ENCODE peak calls at places on chromosome 20, in five cellular contexts. D is SK-N-SH, I is mucosa of descending colon, C is IMR-90, E is fibroblast of pulmonary artery. W is an unnamed sample.

GRCh38 chr20:16810216-16810615 is 62.1 kb downstream of the OTOR start:
- DNase-seq in C (no peak), D (no peak), I (no peak), E (no peak), W (no peak)

GRCh38 chr20:9392892-9393857 is 121.2 kb upstream of the LAMP5 start:
- DNase-seq in I (peak), C (peak), D (peak), E (peak), W (peak)

GRCh38 chr20:23148721-23149570 is 62.8 kb upstream of the CD93 start:
- DNase-seq in E (no peak), I (no peak), C (no peak), D (no peak), W (no peak)

GRCh38 chr20:5729348-5729747 is 20.9 kb upstream of the SHLD1 start:
- DNase-seq in D (no peak), C (peak), I (no peak), E (no peak), W (no peak)

GRCh38 chr20:32465092-32465900 is 107.2 kb downstream of the ASXL1 start:
- DNase-seq in C (peak), I (peak), E (peak), D (no peak), W (no peak)

GRCh38 chr20:18689557-18689956 is 101.7 kb downstream of the DTD1 start:
- DNase-seq in D (no peak), I (no peak), C (no peak), E (no peak), W (no peak)

GRCh38 chr20:25320035-25320800 is 70.4 kb downstream of the ABHD12 start:
- DNase-seq in C (no peak), E (no peak), D (peak), I (peak), W (no peak)

GRCh38 chr20:56924976-56925695 is 296.0 kb downstream of the TFAP2C start:
- DNase-seq in I (no peak), E (no peak), D (peak), C (no peak), W (no peak)

GRCh38 chr20:39607124-39607523 is 645.0 kb downstream of the DHX35 start:
- DNase-seq in D (no peak), C (no peak), I (no peak), E (no peak), W (no peak)

GRCh38 chr20:51486197-51487005 is 56.1 kb downstream of the NFATC2 start:
- DNase-seq in D (no peak), C (peak), I (no peak), E (no peak), W (no peak)

GRCh38 chr20:56628873-56629463 is at the start of gene TFAP2C:
- DNase-seq in I (peak), D (peak), C (no peak), E (peak), W (peak)

GRCh38 chr20:32968833-32969241 is 35.4 kb downstream of the SUN5 start:
- DNase-seq in E (no peak), D (no peak), C (no peak), I (no peak), W (no peak)

GRCh38 chr20:43583133-43583864 is 7.4 kb upstream of the IFT52 start:
- DNase-seq in E (no peak), I (no peak), D (no peak), C (no peak), W (no peak)

GRCh38 chr20:32641464-32641863 is 32.3 kb downstream of the C20orf203 start:
- DNase-seq in C (no peak), E (no peak), D (no peak), I (no peak), W (no peak)

GRCh38 chr20:51121272-51121671 is 98.4 kb upstream of the KCNG1 start:
- DNase-seq in C (no peak), D (no peak), E (no peak), I (no peak), W (no peak)

GRCh38 chr20:15446373-15446772 is 1109.0 kb upstream of the FLRT3 start:
- DNase-seq in C (no peak), E (no peak), I (no peak), D (no peak), W (no peak)

DNA sequence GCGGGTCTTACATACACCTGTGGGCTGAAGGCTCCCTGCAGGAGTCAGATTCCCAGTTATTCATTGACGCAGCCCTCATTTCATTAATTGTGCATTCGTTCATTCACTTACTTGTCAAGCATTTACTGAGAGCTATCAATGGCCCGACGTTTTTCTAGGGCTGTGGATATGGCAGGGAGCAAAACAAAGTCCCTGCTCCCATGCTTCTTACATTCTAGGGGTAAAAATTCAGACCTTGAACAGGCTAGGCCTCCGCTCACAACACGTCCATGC is 369 bp upstream of the NSFL1C start:
- DNase-seq in E (no peak), D (no peak), C (no peak), I (no peak), W (no peak)
- H3K4me3 ChIP-seq in E (no peak), D (peak), C (no peak), I (peak), W (peak)

GRCh38 chr20:8292793-8293192 is 160.7 kb downstream of the PLCB1 start:
- DNase-seq in I (no peak), D (no peak), E (no peak), C (no peak), W (no peak)

GRCh38 chr20:8284902-8285301 is 152.8 kb downstream of the PLCB1 start:
- DNase-seq in D (no peak), C (no peak), E (no peak), I (no peak), W (no peak)

GRCh38 chr20:8291200-8291599 is 159.1 kb downstream of the PLCB1 start:
- DNase-seq in C (no peak), D (no peak), E (no peak), I (no peak), W (no peak)

GRCh38 chr20:8291873-8292272 is 159.8 kb downstream of the PLCB1 start:
- DNase-seq in I (no peak), E (peak), D (no peak), C (peak), W (no peak)

GRCh38 chr20:8287328-8287727 is 155.3 kb downstream of the PLCB1 start:
- DNase-seq in C (no peak), I (no peak), E (no peak), D (no peak), W (no peak)
- H3K4me3 ChIP-seq in C (no peak), I (no peak), E (no peak), D (no peak), W (no peak)

DNA sequence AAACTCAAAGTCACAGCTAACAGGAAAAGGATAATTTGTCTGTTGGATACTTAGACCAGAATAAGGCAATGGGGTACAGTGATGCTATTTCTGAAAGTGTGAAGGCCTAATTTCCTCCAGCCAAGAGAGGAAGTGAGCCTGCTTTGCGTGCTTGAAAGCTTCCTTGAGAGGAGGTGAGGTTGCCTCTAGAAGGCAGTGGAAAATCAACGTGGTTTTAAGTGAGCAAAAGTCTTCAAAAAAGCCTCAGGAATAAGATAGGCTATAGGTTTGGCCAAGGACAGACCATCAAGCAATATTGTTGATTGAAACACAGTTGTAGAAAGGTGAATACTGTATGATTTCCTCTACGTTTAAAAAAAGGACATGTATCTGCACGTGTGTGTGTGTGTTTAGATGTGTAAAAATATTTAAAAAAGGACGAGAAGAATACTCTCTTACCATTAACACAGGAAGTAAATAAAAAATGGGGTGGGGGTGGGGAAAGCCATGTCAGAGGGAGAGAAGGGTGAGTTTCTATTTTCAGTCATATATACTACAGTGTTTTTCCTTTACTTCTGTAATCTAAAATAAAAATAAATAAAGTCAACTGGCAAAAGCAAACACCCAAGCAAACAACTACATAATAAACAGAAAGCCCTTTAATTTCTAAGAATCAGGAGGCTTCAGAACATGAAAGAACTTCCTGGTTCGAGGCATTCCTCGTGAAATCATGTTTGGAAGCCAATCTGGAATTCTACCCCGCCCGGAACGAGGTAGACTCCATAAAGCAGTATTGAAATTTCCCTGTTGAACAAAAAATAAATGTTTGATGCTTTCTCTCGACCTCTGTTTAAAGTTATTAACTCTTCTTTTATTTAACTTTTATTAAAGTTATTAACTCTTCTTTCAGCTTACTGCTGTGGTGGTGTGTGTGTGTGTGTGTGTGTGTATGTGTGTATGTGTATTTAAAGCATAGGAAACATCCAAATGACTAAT is 158.0 kb upstream of the ZNF217 start:
- DNase-seq in C (no peak), I (no peak), E (no peak), D (no peak), W (peak)
- H3K4me3 ChIP-seq in C (no peak), I (no peak), E (no peak), D (no peak), W (no peak)

GRCh38 chr20:63025534-63026331 is 19.0 kb upstream of the BHLHE23 start:
- DNase-seq in C (peak), D (peak), E (peak), I (peak), W (peak)
- H3K4me3 ChIP-seq in C (no peak), D (no peak), E (no peak), I (no peak), W (no peak)

DNA sequence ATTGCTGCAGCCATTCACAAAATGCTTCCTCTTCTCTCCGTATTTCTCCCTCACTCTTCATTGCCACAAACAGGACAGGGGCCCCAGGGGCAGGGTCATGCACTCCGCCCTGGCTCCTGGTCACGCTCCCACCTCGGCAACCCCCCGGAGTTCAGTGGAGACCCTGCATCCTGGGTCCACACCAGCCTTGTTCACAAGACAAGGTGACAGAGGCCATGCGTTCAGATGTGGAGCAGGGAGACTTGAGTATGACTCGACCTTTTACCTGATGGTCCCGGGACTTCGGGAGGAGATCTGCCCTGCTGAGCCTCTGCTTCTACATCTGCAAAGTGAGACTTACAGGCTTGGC is 49.4 kb downstream of the ANKRD60 start:
- DNase-seq in I (no peak), C (no peak), D (no peak), E (no peak), W (no peak)
- H3K4me3 ChIP-seq in I (no peak), C (no peak), D (peak), E (no peak), W (no peak)

GRCh38 chr20:48090314-48090713 is 305.0 kb upstream of the SULF2 start:
- DNase-seq in I (no peak), D (no peak), E (no peak), C (no peak), W (no peak)

GRCh38 chr20:48090784-48091183 is 305.5 kb upstream of the SULF2 start:
- DNase-seq in E (no peak), C (no peak), D (no peak), I (no peak), W (no peak)

GRCh38 chr20:48094944-48095343 is 309.7 kb upstream of the SULF2 start:
- DNase-seq in C (no peak), D (no peak), E (no peak), I (no peak), W (no peak)

GRCh38 chr20:48094196-48094749 is 309.0 kb upstream of the SULF2 start:
- DNase-seq in D (peak), C (no peak), I (no peak), E (no peak), W (no peak)

DNA sequence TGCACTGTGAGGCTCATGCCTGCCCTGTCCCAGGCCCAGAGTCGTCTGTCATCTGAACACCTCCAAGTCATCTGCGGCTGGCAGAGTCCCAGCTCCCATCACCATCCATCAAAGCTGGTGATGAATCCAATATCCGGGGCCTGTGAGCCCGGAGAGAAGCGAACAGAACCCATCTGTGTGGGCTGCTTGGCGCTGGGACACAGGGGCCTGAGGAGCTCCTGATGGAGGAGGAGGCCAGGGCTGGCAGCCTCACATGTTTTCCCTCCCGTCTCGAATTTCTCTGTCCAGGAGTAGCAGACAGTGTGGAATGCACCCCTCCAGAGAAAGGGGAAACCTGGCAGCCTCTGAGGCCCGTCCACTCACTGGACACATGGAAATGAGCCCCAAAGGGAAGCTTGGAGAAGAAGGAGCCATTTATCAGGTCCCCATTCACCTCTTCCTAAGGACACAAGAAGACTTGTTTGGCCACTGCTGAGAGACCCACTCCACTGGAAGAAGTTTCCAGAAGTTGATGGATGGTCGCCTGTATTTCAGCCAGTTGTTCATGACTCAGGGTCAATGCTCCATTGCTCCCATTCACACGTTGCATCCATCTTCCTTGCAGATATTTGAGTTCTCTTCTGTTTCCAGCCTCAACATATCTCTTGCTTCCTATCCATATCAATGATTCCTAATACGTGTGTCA is 307.5 kb upstream of the SULF2 start:
- DNase-seq in E (no peak), C (no peak), D (no peak), I (no peak), W (no peak)
- H3K4me3 ChIP-seq in E (no peak), C (no peak), D (no peak), I (no peak), W (no peak)

GRCh38 chr20:3202965-3203314 is 1.5 kb downstream of the DDRGK1 start:
- DNase-seq in D (no peak), C (no peak), I (no peak), E (no peak), W (no peak)
- H3K4me3 ChIP-seq in D (peak), C (no peak), I (no peak), E (peak), W (peak)

GRCh38 chr20:2602046-2602735 is 50.2 kb upstream of the NOP56 start:
- DNase-seq in D (no peak), I (no peak), E (no peak), C (no peak), W (no peak)

GRCh38 chr20:2603816-2604505 is 48.5 kb upstream of the NOP56 start:
- DNase-seq in I (no peak), E (no peak), C (no peak), D (peak), W (no peak)

GRCh38 chr20:2606507-2607006 is 45.9 kb upstream of the NOP56 start:
- DNase-seq in E (no peak), I (no peak), D (no peak), C (no peak), W (no peak)

GRCh38 chr20:2602746-2603145 is 49.7 kb upstream of the NOP56 start:
- DNase-seq in D (no peak), E (no peak), I (no peak), C (no peak), W (no peak)

DNA sequence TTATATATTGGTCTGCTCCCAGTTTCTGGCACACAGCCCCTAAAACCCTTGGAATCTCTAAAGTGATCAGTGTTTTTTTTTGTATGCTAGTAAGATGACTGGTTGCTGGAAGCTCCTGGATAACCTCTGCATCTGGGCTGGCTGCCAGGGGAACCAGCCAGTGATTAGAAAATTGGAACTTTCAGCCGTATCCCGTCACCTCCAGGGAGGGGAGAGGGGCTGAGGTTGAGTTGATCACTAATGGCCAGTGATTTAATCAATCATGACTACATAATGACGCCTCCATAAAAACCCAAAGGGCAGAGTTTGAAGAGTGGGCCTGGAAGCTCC is 48.0 kb upstream of the NOP56 start:
- DNase-seq in I (no peak), C (no peak), D (peak), E (no peak), W (no peak)
- H3K4me3 ChIP-seq in I (no peak), C (no peak), D (no peak), E (no peak), W (no peak)

GRCh38 chr20:53608071-53608455 is 14.4 kb upstream of the ZNF217 start:
- DNase-seq in C (no peak), D (no peak), E (no peak), I (peak), W (no peak)

GRCh38 chr20:53611449-53611894 is 17.8 kb upstream of the ZNF217 start:
- DNase-seq in D (peak), C (peak), I (no peak), E (peak), W (peak)

GRCh38 chr20:53606364-53606985 is 12.8 kb upstream of the ZNF217 start:
- DNase-seq in E (peak), I (no peak), D (no peak), C (peak), W (no peak)

GRCh38 chr20:53608456-53609413 is 15.1 kb upstream of the ZNF217 start:
- DNase-seq in C (no peak), I (peak), E (no peak), D (no peak), W (peak)

GRCh38 chr20:53609501-53610445 is 16.1 kb upstream of the ZNF217 start:
- DNase-seq in D (no peak), E (no peak), C (peak), I (peak), W (peak)
- H3K4me3 ChIP-seq in D (no peak), E (no peak), C (no peak), I (no peak), W (peak)

GRCh38 chr20:53768329-53768728 is 174.7 kb upstream of the ZNF217 start:
- DNase-seq in C (no peak), D (no peak), I (no peak), E (no peak), W (no peak)
- H3K4me3 ChIP-seq in C (no peak), D (no peak), I (no peak), E (no peak), W (no peak)